ENCODE peak calls at places on chromosomes 5 and 9, in nine cellular contexts. B is AG09309; M is fibroblast of villous mesenchyme; A is fibroblast of lung; Z is IMR-90; W is PC-3; Q is CD4-positive, alpha-beta T cell; V is B cell; L is cardiac muscle cell. P is an unnamed sample.

GRCh38 chr5:32021771-32022170 is 152.3 kb downstream of the GOLPH3 start:
- DNase-seq in B (no peak), M (no peak), A (no peak), Z (no peak), W (no peak), Q (no peak), V (no peak), L (no peak), P (no peak)

GRCh38 chr9:111482656-111483418 is 1.3 kb downstream of the ECPAS start:
- DNase-seq in B (no peak), M (peak; percentile 85), A (peak; percentile 74), Z (peak; percentile 55), W (peak; percentile 41), Q (peak; percentile 26), V (peak; percentile 69), L (peak; percentile 77), P (no peak)

GRCh38 chr5:147509041-147509709 is 693 bp downstream of the DPYSL3 start:
- DNase-seq in B (no peak), M (peak; percentile 44), A (no peak), Z (peak; percentile 16), W (peak; percentile 14), Q (no peak), V (no peak), L (peak; percentile 32), P (peak; percentile 90)

GRCh38 chr5:132090107-132090506 is 16.5 kb downstream of the CSF2 start:
- DNase-seq in B (peak; percentile 56), M (peak; percentile 78), A (peak; percentile 82), Z (peak; percentile 93), W (peak; percentile 89), Q (no peak), V (no peak), L (peak; percentile 69), P (no peak)

GRCh38 chr5:95406426-95407093 is 15.4 kb downstream of the FAM81B start:
- DNase-seq in B (no peak), M (no peak), A (no peak), Z (no peak), W (no peak), Q (no peak), V (no peak), L (peak; percentile 26), P (no peak)

GRCh38 chr5:150582281-150582791 is 58.1 kb upstream of the SYNPO start:
- DNase-seq in B (no peak), M (peak; percentile 92), A (peak; percentile 87), Z (peak; percentile 69), W (no peak), Q (no peak), V (no peak), L (peak; percentile 90), P (peak; percentile 75)

GRCh38 chr5:120405923-120406322 is 58.2 kb upstream of the PRR16 start:
- DNase-seq in B (no peak), M (peak; percentile 59), A (peak; percentile 75), Z (peak; percentile 88), W (no peak), Q (no peak), V (no peak), L (peak; percentile 71), P (no peak)

GRCh38 chr5:125595845-125596244 is 827.4 kb upstream of the GRAMD2B start:
- DNase-seq in B (no peak), M (no peak), A (no peak), Z (no peak), W (no peak), Q (no peak), V (no peak), L (no peak), P (no peak)

GRCh38 chr5:154278172-154278571 is 87.6 kb downstream of the GALNT10 start:
- DNase-seq in B (no peak), M (no peak), A (no peak), Z (peak; percentile 19), W (no peak), Q (no peak), V (no peak), L (no peak), P (no peak)

GRCh38 chr5:76477061-76477460 is 74.0 kb downstream of the IQGAP2 start:
- DNase-seq in B (no peak), M (no peak), A (no peak), Z (no peak), W (no peak), Q (no peak), V (no peak), L (no peak), P (no peak)
- TF ChIP-seq CTCF in B (no peak), M (no peak), A (no peak), Z (no peak), W (no peak), Q (no peak), V (no peak), L (no peak), P (no peak)

DNA sequence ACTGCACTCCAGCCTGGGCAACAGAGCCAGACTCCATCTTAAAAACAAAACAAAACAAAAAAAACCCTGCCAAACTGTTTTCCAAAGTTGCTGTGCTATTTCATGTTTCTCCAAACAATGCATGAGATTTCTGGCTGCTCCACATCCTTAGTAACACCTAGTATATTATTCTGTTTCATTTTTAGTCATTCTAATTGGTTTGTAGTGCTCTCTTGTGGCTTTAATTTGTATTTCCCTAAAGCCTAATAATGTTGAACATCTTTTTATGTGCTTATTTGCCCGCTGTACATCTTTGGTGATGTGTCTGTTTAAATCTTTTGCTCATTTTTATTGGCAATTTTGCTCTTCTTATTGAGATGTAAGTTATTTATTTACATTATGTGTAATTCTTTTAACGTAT is 18.4 kb upstream of the TTC1 start:
- DNase-seq in B (no peak), M (no peak), A (peak; percentile 29), Z (no peak), W (peak; percentile 49), Q (no peak), V (no peak), L (peak; percentile 20), P (no peak)
- TF ChIP-seq CTCF in B (no peak), M (peak; percentile 7), A (no peak), Z (peak; percentile 31), W (peak; percentile 58), Q (no peak), V (no peak), L (peak; percentile 2), P (peak; percentile 72)

DNA sequence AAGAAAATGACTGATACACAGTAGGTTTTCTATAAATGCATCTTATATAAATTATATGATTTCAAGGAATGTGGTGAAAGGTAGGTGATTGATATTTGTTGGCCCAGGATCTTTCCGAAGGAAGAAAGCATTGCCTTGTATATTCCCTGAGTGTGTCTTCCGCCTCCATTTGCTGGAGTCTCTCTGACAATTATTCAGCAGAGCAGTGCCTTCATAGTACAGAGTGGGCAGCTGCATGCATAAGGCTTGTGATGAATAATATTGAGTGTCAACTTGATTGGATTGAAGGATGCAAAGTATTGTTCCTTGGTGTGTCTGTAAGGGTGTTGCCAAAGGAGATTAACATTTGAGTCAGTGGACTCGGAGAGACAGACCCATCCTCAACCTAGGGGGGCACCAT is 58.5 kb downstream of the CETN3 start:
- DNase-seq in B (no peak), M (no peak), A (no peak), Z (no peak), W (no peak), Q (no peak), V (no peak), L (no peak), P (no peak)
- TF ChIP-seq CTCF in B (no peak), M (no peak), A (no peak), Z (no peak), W (no peak), Q (no peak), V (no peak), L (no peak), P (no peak)

GRCh38 chr9:105426657-105427056 is 21.2 kb upstream of the FSD1L start:
- DNase-seq in B (no peak), M (no peak), A (no peak), Z (no peak), W (no peak), Q (no peak), V (no peak), L (no peak), P (no peak)

GRCh38 chr9:105431413-105432246 is 16.2 kb upstream of the FSD1L start:
- DNase-seq in B (no peak), M (no peak), A (no peak), Z (no peak), W (no peak), Q (no peak), V (no peak), L (no peak), P (no peak)

GRCh38 chr9:105421154-105421553 is 26.7 kb upstream of the FSD1L start:
- DNase-seq in B (no peak), M (no peak), A (no peak), Z (peak; percentile 28), W (no peak), Q (no peak), V (no peak), L (no peak), P (no peak)

GRCh38 chr9:105421864-105422263 is 26.0 kb upstream of the FSD1L start:
- DNase-seq in B (no peak), M (no peak), A (no peak), Z (no peak), W (no peak), Q (no peak), V (no peak), L (no peak), P (no peak)

DNA sequence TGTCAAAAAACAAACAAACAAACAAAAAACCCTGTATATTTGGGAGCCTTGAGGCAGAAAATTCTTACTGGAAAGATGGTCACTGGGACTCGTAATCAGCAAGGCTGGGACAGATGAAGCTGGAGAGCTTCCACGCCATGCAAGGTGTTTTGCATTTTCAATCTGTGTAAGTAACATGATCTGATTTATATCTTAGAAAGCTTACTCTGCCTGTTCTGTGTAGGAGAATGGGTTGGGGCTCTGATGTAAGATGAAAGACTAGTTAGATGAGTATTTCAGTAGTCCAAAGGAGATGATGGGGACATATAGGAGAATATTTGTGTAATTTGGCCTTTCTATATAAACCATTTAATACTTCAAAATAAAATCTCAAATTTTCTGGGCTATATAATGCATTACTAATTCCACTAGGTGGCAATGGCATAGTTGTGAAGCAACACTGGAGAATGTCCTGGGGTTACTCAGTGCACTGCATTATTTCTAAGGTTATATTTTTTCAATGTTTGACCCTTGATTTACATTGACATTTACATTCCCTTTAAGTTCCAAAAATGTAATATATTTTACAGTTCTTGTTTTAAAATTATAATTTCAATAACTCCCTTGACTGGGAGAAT is 21.9 kb upstream of the FSD1L start:
- DNase-seq in B (no peak), M (peak; percentile 36), A (peak; percentile 58), Z (peak; percentile 47), W (peak; percentile 50), Q (no peak), V (no peak), L (peak; percentile 56), P (no peak)
- TF ChIP-seq CTCF in B (peak; percentile 49), M (peak; percentile 63), A (peak; percentile 57), Z (peak; percentile 71), W (peak; percentile 63), Q (peak; percentile 36), V (peak; percentile 41), L (peak; percentile 59), P (peak; percentile 84)